ENCODE peak calls at places on chromosomes 4 and X, in six cellular contexts. S, L, X, O, Z and M are unnamed samples.

GRCh38 chr4:107037188-107037587 is 1.1 kb upstream of the DKK2 start:
- DNase-seq in L (no peak), Z (no peak), S (no peak), X (peak; percentile 66), O (no peak), M (no peak)

GRCh38 chr4:149985981-149986380 is 92.3 kb upstream of the DCLK2 start:
- DNase-seq in O (no peak), S (no peak), Z (no peak), X (no peak), L (no peak), M (no peak)

GRCh38 chrX:9542106-9542764 is 77.4 kb downstream of the TBL1X start:
- DNase-seq in Z (no peak), X (no peak), S (no peak), O (no peak), L (no peak), M (no peak)

GRCh38 chr4:108058685-108059440 is 69.2 kb downstream of the HADH start:
- DNase-seq in L (peak; percentile 24), Z (no peak), O (no peak), X (no peak), S (no peak), M (no peak)

GRCh38 chrX:24023972-24024664 is 2.9 kb downstream of the KLHL15 start:
- DNase-seq in X (no peak), Z (no peak), O (no peak), L (peak; percentile 31), S (no peak), M (no peak)

GRCh38 chr4:174591243-174592021 is 69.1 kb upstream of the HPGD start:
- DNase-seq in O (no peak), X (no peak), S (no peak), L (no peak), Z (no peak), M (no peak)

GRCh38 chrX:131944936-131945902 is 77.9 kb upstream of the STK26 start:
- DNase-seq in O (no peak), Z (no peak), L (no peak), S (no peak), X (no peak), M (no peak)

GRCh38 chr4:88985088-88985779 is 71.8 kb downstream of the FAM13A start:
- DNase-seq in X (no peak), L (peak; percentile 93), S (no peak), Z (peak; percentile 83), O (no peak), M (no peak)

GRCh38 chr4:38128478-38129451 is 168.6 kb downstream of the PTTG2 start:
- DNase-seq in Z (peak; percentile 39), X (no peak), O (no peak), L (peak; percentile 60), S (peak; percentile 67), M (peak; percentile 58)

GRCh38 chr4:25433966-25434667 is 57.1 kb downstream of the ANAPC4 start:
- DNase-seq in X (no peak), S (no peak), O (no peak), L (no peak), Z (no peak), M (no peak)

GRCh38 chr4:86927843-86928395 is 6.9 kb upstream of the AFF1 start:
- DNase-seq in L (peak; percentile 98), X (no peak), S (no peak), O (no peak), Z (peak; percentile 98), M (no peak)

GRCh38 chrX:1385251-1385794 is 6.6 kb downstream of the SLC25A6 start:
- DNase-seq in S (no peak), Z (no peak), L (no peak), X (peak; percentile 35), O (no peak), M (no peak)

GRCh38 chrX:11967986-11968385 is 170.3 kb upstream of the FRMPD4 start:
- DNase-seq in O (no peak), Z (no peak), X (no peak), S (no peak), L (no peak), M (no peak)

GRCh38 chr4:183354213-183354612 is 32.0 kb upstream of the CLDN24 start:
- DNase-seq in Z (no peak), O (no peak), S (no peak), X (no peak), L (no peak), M (no peak)

GRCh38 chr4:116358633-116359222 is 726.6 kb downstream of the TRAM1L1 start:
- DNase-seq in O (peak; percentile 16), L (peak; percentile 72), Z (peak; percentile 27), S (no peak), X (no peak), M (no peak)

GRCh38 chrX:151896734-151897474 is 15.8 kb upstream of the MAGEA4 start:
- DNase-seq in S (no peak), Z (peak; percentile 75), L (peak; percentile 46), X (no peak), O (no peak), M (no peak)

GRCh38 chr4:80922951-80923350 is 107.6 kb upstream of the BMP3 start:
- DNase-seq in O (no peak), Z (no peak), X (no peak), S (no peak), L (no peak), M (no peak)

GRCh38 chrX:11908371-11908770 is 150.3 kb downstream of the MSL3 start:
- DNase-seq in L (peak; percentile 24), X (no peak), O (peak; percentile 18), Z (no peak), S (no peak), M (no peak)

GRCh38 chr4:8148785-8149435 is 9.7 kb downstream of the ABLIM2 start:
- DNase-seq in Z (no peak), L (no peak), X (peak; percentile 51), S (no peak), O (no peak), M (no peak)

GRCh38 chr4:136918772-136919171 is 613.5 kb downstream of the PCDH18 start:
- DNase-seq in O (no peak), Z (peak; percentile 18), L (no peak), X (peak; percentile 24), S (no peak), M (no peak)

GRCh38 chrX:51456246-51456645 is 40.1 kb downstream of the NUDT11 start:
- DNase-seq in X (no peak), Z (no peak), S (no peak), O (no peak), L (no peak), M (no peak)

GRCh38 chr4:24956763-24957162 is 43.9 kb upstream of the CCDC149 start:
- DNase-seq in X (no peak), S (no peak), L (no peak), Z (no peak), O (no peak), M (no peak)

GRCh38 chrX:87941841-87942240 is 424.2 kb downstream of the KLHL4 start:
- DNase-seq in O (no peak), Z (no peak), X (no peak), S (no peak), L (no peak), M (no peak)

GRCh38 chrX:34557733-34558132 is 99.4 kb downstream of the TMEM47 start:
- DNase-seq in O (no peak), S (no peak), Z (no peak), X (no peak), L (no peak), M (no peak)

GRCh38 chrX:110383414-110383813 is 24.8 kb downstream of the RTL9 start:
- DNase-seq in X (no peak), L (peak; percentile 67), O (no peak), Z (peak; percentile 46), S (no peak), M (no peak)

GRCh38 chr4:20028694-20029093 is 223.0 kb upstream of the SLIT2 start:
- DNase-seq in S (no peak), O (no peak), X (no peak), Z (no peak), L (peak; percentile 26), M (no peak)

GRCh38 chrX:26597981-26598380 is 382.0 kb downstream of the MAGEB5 start:
- DNase-seq in Z (no peak), O (no peak), S (no peak), X (no peak), L (no peak), M (no peak)